ENCODE peak calls at places on chromosomes 2 and 18, in four cellular contexts. One of them, this sample, is unnamed.

GRCh38 chr2:134858245-134858644 is 19.8 kb downstream of the ACMSD start:
- DNase-seq in fibroblast of pulmonary artery: no peak
- DNase-seq in left ventricle myocardium inferior: no peak
- DNase-seq in psoas muscle: no peak
- DNase-seq in this sample: no peak

GRCh38 chr18:56538756-56539155 is 99.6 kb downstream of the TXNL1 start:
- DNase-seq in fibroblast of pulmonary artery: no peak
- DNase-seq in psoas muscle: no peak
- DNase-seq in left ventricle myocardium inferior: no peak
- DNase-seq in this sample: no peak

GRCh38 chr18:55413474-55413873 is 174.5 kb downstream of the TCF4 start:
- DNase-seq in psoas muscle: no peak
- DNase-seq in fibroblast of pulmonary artery: peak
- DNase-seq in left ventricle myocardium inferior: no peak
- DNase-seq in this sample: no peak

GRCh38 chr18:73283788-73284187 is 416.0 kb upstream of the NETO1 start:
- DNase-seq in fibroblast of pulmonary artery: peak
- DNase-seq in psoas muscle: no peak
- DNase-seq in left ventricle myocardium inferior: no peak
- DNase-seq in this sample: no peak

GRCh38 chr18:55503167-55503820 is 84.7 kb downstream of the TCF4 start:
- DNase-seq in left ventricle myocardium inferior: no peak
- DNase-seq in psoas muscle: no peak
- DNase-seq in fibroblast of pulmonary artery: no peak
- DNase-seq in this sample: no peak

GRCh38 chr2:236715077-236715476 is 145.5 kb downstream of the ACKR3 start:
- DNase-seq in psoas muscle: no peak
- DNase-seq in fibroblast of pulmonary artery: no peak
- DNase-seq in left ventricle myocardium inferior: no peak
- DNase-seq in this sample: no peak

GRCh38 chr2:156115338-156115737 is 217.2 kb downstream of the NR4A2 start:
- DNase-seq in fibroblast of pulmonary artery: peak
- DNase-seq in left ventricle myocardium inferior: no peak
- DNase-seq in psoas muscle: no peak
- DNase-seq in this sample: no peak

GRCh38 chr2:173410579-173410978 is 55.9 kb downstream of the CDCA7 start:
- DNase-seq in fibroblast of pulmonary artery: no peak
- DNase-seq in psoas muscle: no peak
- DNase-seq in left ventricle myocardium inferior: no peak
- DNase-seq in this sample: no peak

GRCh38 chr18:78818495-78818894 is 161.1 kb upstream of the SALL3 start:
- DNase-seq in fibroblast of pulmonary artery: no peak
- DNase-seq in psoas muscle: no peak
- DNase-seq in left ventricle myocardium inferior: no peak
- DNase-seq in this sample: no peak

GRCh38 chr2:169877406-169877805 is 50.2 kb downstream of the UBR3 start:
- DNase-seq in left ventricle myocardium inferior: no peak
- DNase-seq in psoas muscle: no peak
- DNase-seq in fibroblast of pulmonary artery: peak
- DNase-seq in this sample: no peak

GRCh38 chr2:62217980-62218379 is 22.1 kb downstream of the B3GNT2 start:
- DNase-seq in fibroblast of pulmonary artery: peak
- DNase-seq in psoas muscle: no peak
- DNase-seq in left ventricle myocardium inferior: no peak
- DNase-seq in this sample: no peak

GRCh38 chr2:38741542-38741852 is 9.7 kb downstream of the SRSF7 start:
- DNase-seq in psoas muscle: no peak
- DNase-seq in left ventricle myocardium inferior: no peak
- DNase-seq in fibroblast of pulmonary artery: no peak
- DNase-seq in this sample: peak

GRCh38 chr2:83459456-83459855 is 999.6 kb downstream of the SUCLG1 start:
- DNase-seq in left ventricle myocardium inferior: no peak
- DNase-seq in fibroblast of pulmonary artery: no peak
- DNase-seq in psoas muscle: no peak
- DNase-seq in this sample: no peak

GRCh38 chr2:212997526-212998020 is 153.8 kb downstream of the IKZF2 start:
- DNase-seq in fibroblast of pulmonary artery: no peak
- DNase-seq in left ventricle myocardium inferior: no peak
- DNase-seq in psoas muscle: no peak
- DNase-seq in this sample: no peak

GRCh38 chr2:64396551-64396950 is 57.4 kb upstream of the LGALSL start:
- DNase-seq in left ventricle myocardium inferior: no peak
- DNase-seq in fibroblast of pulmonary artery: no peak
- DNase-seq in psoas muscle: no peak
- DNase-seq in this sample: no peak

GRCh38 chr2:182622231-182622630 is 93.8 kb upstream of the DNAJC10 start:
- DNase-seq in psoas muscle: no peak
- DNase-seq in left ventricle myocardium inferior: no peak
- DNase-seq in fibroblast of pulmonary artery: no peak
- DNase-seq in this sample: no peak

GRCh38 chr2:5140367-5140766 is 551.8 kb upstream of the SOX11 start:
- DNase-seq in psoas muscle: no peak
- DNase-seq in fibroblast of pulmonary artery: peak
- DNase-seq in left ventricle myocardium inferior: no peak
- DNase-seq in this sample: no peak

GRCh38 chr2:44807344-44808025 is 134.0 kb upstream of the SIX3 start:
- DNase-seq in psoas muscle: no peak
- DNase-seq in fibroblast of pulmonary artery: no peak
- DNase-seq in left ventricle myocardium inferior: no peak
- DNase-seq in this sample: no peak

GRCh38 chr2:122056853-122057252 is 301.4 kb downstream of the TSN start:
- DNase-seq in left ventricle myocardium inferior: no peak
- DNase-seq in fibroblast of pulmonary artery: peak
- DNase-seq in psoas muscle: no peak
- DNase-seq in this sample: no peak

GRCh38 chr18:12637901-12638633 is 19.8 kb downstream of the SPIRE1 start:
- DNase-seq in psoas muscle: no peak
- DNase-seq in fibroblast of pulmonary artery: peak
- DNase-seq in left ventricle myocardium inferior: no peak
- DNase-seq in this sample: no peak

GRCh38 chr2:57893347-57893746 is 153.3 kb upstream of the VRK2 start:
- DNase-seq in left ventricle myocardium inferior: no peak
- DNase-seq in psoas muscle: no peak
- DNase-seq in fibroblast of pulmonary artery: no peak
- DNase-seq in this sample: no peak

GRCh38 chr2:205070889-205071288 is 525.6 kb downstream of the PARD3B start:
- DNase-seq in left ventricle myocardium inferior: no peak
- DNase-seq in fibroblast of pulmonary artery: no peak
- DNase-seq in psoas muscle: no peak
- DNase-seq in this sample: no peak

GRCh38 chr2:61255580-61256437 is 93.8 kb downstream of the C2orf74 start:
- DNase-seq in left ventricle myocardium inferior: no peak
- DNase-seq in psoas muscle: no peak
- DNase-seq in fibroblast of pulmonary artery: peak
- DNase-seq in this sample: no peak

GRCh38 chr18:39191058-39191457 is 1625.5 kb upstream of the CELF4 start:
- DNase-seq in fibroblast of pulmonary artery: no peak
- DNase-seq in left ventricle myocardium inferior: no peak
- DNase-seq in psoas muscle: no peak
- DNase-seq in this sample: no peak

GRCh38 chr2:174492963-174493431 is 6.2 kb upstream of the GPR155 start:
- DNase-seq in psoas muscle: no peak
- DNase-seq in fibroblast of pulmonary artery: no peak
- DNase-seq in left ventricle myocardium inferior: no peak
- DNase-seq in this sample: peak

GRCh38 chr2:23420840-23421476 is 36.0 kb downstream of the KLHL29 start:
- DNase-seq in left ventricle myocardium inferior: no peak
- DNase-seq in psoas muscle: no peak
- DNase-seq in fibroblast of pulmonary artery: no peak
- DNase-seq in this sample: no peak

GRCh38 chr2:207768891-207769596 is 662 bp downstream of the FZD5 start:
- DNase-seq in psoas muscle: peak
- DNase-seq in left ventricle myocardium inferior: no peak
- DNase-seq in fibroblast of pulmonary artery: no peak
- DNase-seq in this sample: peak

GRCh38 chr2:235674116-235674515 is 180.3 kb downstream of the AGAP1 start:
- DNase-seq in left ventricle myocardium inferior: no peak
- DNase-seq in psoas muscle: no peak
- DNase-seq in fibroblast of pulmonary artery: no peak
- DNase-seq in this sample: no peak
- H3K4me3 ChIP-seq in left ventricle myocardium inferior: no peak
- H3K4me3 ChIP-seq in psoas muscle: no peak
- H3K4me3 ChIP-seq in fibroblast of pulmonary artery: no peak
- H3K4me3 ChIP-seq in this sample: no peak

DNA sequence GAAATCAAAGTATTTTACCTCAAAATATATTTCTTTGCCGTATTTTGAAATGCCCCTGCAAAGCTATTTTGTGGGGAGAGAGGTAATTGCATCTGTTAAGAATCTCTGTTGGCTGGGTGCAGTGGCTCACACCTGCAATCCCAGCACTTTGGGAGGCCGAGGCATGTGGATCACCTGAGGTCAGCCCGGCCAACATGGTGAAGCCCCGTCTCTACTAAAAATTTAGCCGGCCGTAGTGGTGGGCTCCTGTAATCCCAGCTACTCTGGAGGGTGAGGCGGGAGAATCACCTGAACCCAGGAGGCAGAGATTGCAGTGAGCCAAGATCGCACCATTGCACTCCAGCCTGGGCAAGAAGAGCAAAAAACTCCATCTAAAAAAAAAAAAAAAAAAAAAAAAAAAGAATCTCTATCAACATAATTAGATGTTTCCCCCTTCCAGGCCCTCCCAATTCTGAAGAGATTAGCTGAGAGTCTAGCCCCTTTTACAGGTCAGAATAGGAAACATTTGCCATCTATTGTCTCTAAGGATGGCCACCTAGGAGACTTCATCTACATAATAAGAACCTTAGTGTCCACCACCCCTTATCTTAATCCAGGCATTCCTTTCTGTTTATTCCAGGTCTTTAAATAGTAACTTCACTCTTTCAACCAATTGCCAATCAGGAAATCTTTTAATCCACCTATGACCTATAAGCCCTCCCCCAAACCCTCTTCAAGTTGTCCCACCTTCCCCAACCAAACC is 3.5 kb upstream of the TRAPPC8 start:
- DNase-seq in fibroblast of pulmonary artery: no peak
- DNase-seq in left ventricle myocardium inferior: no peak
- DNase-seq in psoas muscle: no peak
- DNase-seq in this sample: no peak
- H3K4me3 ChIP-seq in fibroblast of pulmonary artery: no peak
- H3K4me3 ChIP-seq in left ventricle myocardium inferior: no peak
- H3K4me3 ChIP-seq in psoas muscle: no peak
- H3K4me3 ChIP-seq in this sample: no peak

GRCh38 chr18:6365385-6365784 is 49.3 kb downstream of the L3MBTL4 start:
- DNase-seq in left ventricle myocardium inferior: no peak
- DNase-seq in psoas muscle: no peak
- DNase-seq in fibroblast of pulmonary artery: no peak
- DNase-seq in this sample: no peak

GRCh38 chr18:6363216-6363615 is 51.5 kb downstream of the L3MBTL4 start:
- DNase-seq in fibroblast of pulmonary artery: no peak
- DNase-seq in psoas muscle: no peak
- DNase-seq in left ventricle myocardium inferior: no peak
- DNase-seq in this sample: no peak

GRCh38 chr18:6366776-6367175 is 47.9 kb downstream of the L3MBTL4 start:
- DNase-seq in left ventricle myocardium inferior: no peak
- DNase-seq in psoas muscle: no peak
- DNase-seq in fibroblast of pulmonary artery: no peak
- DNase-seq in this sample: no peak

GRCh38 chr18:6367208-6367607 is 47.5 kb downstream of the L3MBTL4 start:
- DNase-seq in left ventricle myocardium inferior: no peak
- DNase-seq in fibroblast of pulmonary artery: no peak
- DNase-seq in psoas muscle: no peak
- DNase-seq in this sample: no peak

GRCh38 chr18:6362559-6363129 is 52.1 kb downstream of the L3MBTL4 start:
- DNase-seq in psoas muscle: no peak
- DNase-seq in fibroblast of pulmonary artery: no peak
- DNase-seq in left ventricle myocardium inferior: no peak
- DNase-seq in this sample: no peak
- H3K4me3 ChIP-seq in psoas muscle: no peak
- H3K4me3 ChIP-seq in fibroblast of pulmonary artery: no peak
- H3K4me3 ChIP-seq in left ventricle myocardium inferior: no peak
- H3K4me3 ChIP-seq in this sample: no peak

GRCh38 chr2:3303583-3304406 is 73.8 kb downstream of the EIPR1 start:
- DNase-seq in left ventricle myocardium inferior: peak
- DNase-seq in fibroblast of pulmonary artery: peak
- DNase-seq in psoas muscle: peak
- DNase-seq in this sample: peak
- H3K4me3 ChIP-seq in left ventricle myocardium inferior: peak
- H3K4me3 ChIP-seq in fibroblast of pulmonary artery: peak
- H3K4me3 ChIP-seq in psoas muscle: peak
- H3K4me3 ChIP-seq in this sample: no peak

DNA sequence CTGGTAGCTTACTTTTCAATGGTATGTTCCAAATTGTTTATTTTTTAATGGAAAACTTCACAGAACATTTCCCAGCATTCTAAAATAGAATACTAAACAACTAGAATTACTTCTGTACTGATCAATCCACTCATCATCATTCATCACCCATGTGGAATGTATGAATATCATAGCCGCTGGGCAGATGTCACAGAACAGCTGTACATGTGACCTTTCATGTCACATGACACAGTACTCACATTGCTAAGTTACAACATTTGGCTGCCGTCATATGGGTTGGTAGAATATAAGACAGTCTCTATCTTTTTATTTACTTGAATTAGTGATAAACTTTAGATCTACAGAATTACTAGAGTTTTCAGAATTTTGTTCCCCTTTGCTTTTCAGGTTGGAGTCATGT is 387.6 kb downstream of the ZEB2 start:
- DNase-seq in psoas muscle: no peak
- DNase-seq in fibroblast of pulmonary artery: peak
- DNase-seq in left ventricle myocardium inferior: no peak
- DNase-seq in this sample: no peak
- H3K4me3 ChIP-seq in psoas muscle: no peak
- H3K4me3 ChIP-seq in fibroblast of pulmonary artery: no peak
- H3K4me3 ChIP-seq in left ventricle myocardium inferior: no peak
- H3K4me3 ChIP-seq in this sample: no peak

GRCh38 chr2:26011990-26012856 is 21.7 kb upstream of the RAB10 start:
- DNase-seq in psoas muscle: peak
- DNase-seq in left ventricle myocardium inferior: peak
- DNase-seq in fibroblast of pulmonary artery: peak
- DNase-seq in this sample: no peak
- H3K4me3 ChIP-seq in psoas muscle: no peak
- H3K4me3 ChIP-seq in left ventricle myocardium inferior: no peak
- H3K4me3 ChIP-seq in fibroblast of pulmonary artery: no peak
- H3K4me3 ChIP-seq in this sample: no peak

DNA sequence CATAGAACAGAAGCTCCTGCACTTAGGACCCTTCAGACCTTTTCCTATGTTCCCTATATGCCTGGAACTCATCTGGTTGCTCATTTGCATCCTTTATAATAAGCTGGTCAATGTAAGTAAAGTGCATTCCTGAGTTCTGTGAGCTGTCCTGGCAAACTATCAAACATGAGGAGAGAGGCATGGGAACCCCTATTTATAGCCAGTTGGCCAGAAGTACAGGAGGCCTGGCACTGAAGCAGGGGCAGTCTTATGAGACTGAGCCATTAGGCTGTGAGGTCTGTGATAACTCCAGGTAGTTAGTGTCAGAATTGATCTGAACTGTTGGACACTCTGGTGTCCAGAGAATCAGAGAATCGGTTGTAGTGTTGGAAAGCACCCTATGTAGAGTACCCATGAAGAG is 88.4 kb downstream of the EHD3 start:
- DNase-seq in fibroblast of pulmonary artery: no peak
- DNase-seq in left ventricle myocardium inferior: peak
- DNase-seq in psoas muscle: no peak
- DNase-seq in this sample: no peak
- H3K4me3 ChIP-seq in fibroblast of pulmonary artery: no peak
- H3K4me3 ChIP-seq in left ventricle myocardium inferior: no peak
- H3K4me3 ChIP-seq in psoas muscle: no peak
- H3K4me3 ChIP-seq in this sample: no peak